ENCODE peak calls at places on chromosomes 2 and 18, in five cellular contexts. Y is K562, C is right lobe of liver, P is tibial artery, K is spleen. V is an unnamed sample. For H3K27me3, the result is how much of the 10 kb centered on the place peaks cover.

GRCh38 chr2:163878718-163879117 is 142.9 kb upstream of the FIGN start:
- DNase-seq in Y (peak), C (no peak), P (no peak), K (no peak), V (peak)

GRCh38 chr2:85259101-85259590 is 68.6 kb downstream of the TGOLN2 start:
- DNase-seq in Y (no peak), C (no peak), P (no peak), K (peak), V (peak)

GRCh38 chr2:232940724-232941123 is 70.7 kb downstream of the SNORC start:
- DNase-seq in Y (no peak), C (no peak), P (no peak), K (no peak), V (no peak)

GRCh38 chr2:63300835-63301234 is 250.2 kb downstream of the OTX1 start:
- DNase-seq in Y (no peak), C (no peak), P (no peak), K (no peak), V (no peak)

GRCh38 chr2:178796079-178796677 is 11.0 kb downstream of the TTN start:
- DNase-seq in Y (peak), C (no peak), P (no peak), K (no peak), V (peak)

GRCh38 chr18:52278191-52278590 is 61.8 kb upstream of the DCC start:
- DNase-seq in Y (no peak), C (no peak), P (no peak), K (no peak), V (no peak)

GRCh38 chr2:47017541-47017940 is 101.9 kb upstream of the MCFD2 start:
- DNase-seq in Y (no peak), C (no peak), P (no peak), K (no peak), V (no peak)

GRCh38 chr2:164260506-164260905 is 360.8 kb downstream of the GRB14 start:
- DNase-seq in Y (no peak), C (no peak), P (no peak), K (no peak), V (peak)

GRCh38 chr2:10427568-10427975 is 20.6 kb downstream of the ODC1 start:
- DNase-seq in Y (no peak), C (no peak), P (no peak), K (peak), V (no peak)

GRCh38 chr2:111030271-111030891 is 90.3 kb upstream of the BCL2L11 start:
- DNase-seq in Y (no peak), C (no peak), P (no peak), K (no peak), V (no peak)

GRCh38 chr2:220779918-220780317 is 792.2 kb downstream of the EPHA4 start:
- DNase-seq in Y (no peak), C (no peak), P (no peak), K (no peak), V (no peak)

GRCh38 chr2:4675295-4675694 is 971.9 kb downstream of the DCDC2C start:
- DNase-seq in Y (no peak), C (no peak), P (no peak), K (peak), V (no peak)

GRCh38 chr2:172101707-172102158 is 967 bp downstream of the DLX2 start:
- DNase-seq in Y (no peak), C (no peak), P (no peak), K (peak), V (no peak)

GRCh38 chr2:239371726-239372686 is 28.8 kb downstream of the HDAC4 start:
- DNase-seq in Y (no peak), C (no peak), P (no peak), K (peak), V (no peak)

GRCh38 chr18:45521777-45522176 is 93.5 kb upstream of the SLC14A2 start:
- DNase-seq in Y (no peak), C (no peak), P (peak), K (no peak), V (peak)

GRCh38 chr2:231604685-231605606 is 12.3 kb downstream of the TEX44 start:
- DNase-seq in Y (peak), C (peak), P (peak), K (peak), V (peak)

GRCh38 chr2:231601356-231602229 is 8.9 kb downstream of the TEX44 start:
- DNase-seq in Y (peak), C (peak), P (peak), K (peak), V (peak)

GRCh38 chr2:231604101-231604684 is 11.5 kb downstream of the TEX44 start:
- DNase-seq in Y (peak), C (peak), P (peak), K (peak), V (no peak)

GRCh38 chr2:231600619-231601355 is 8.1 kb downstream of the TEX44 start:
- DNase-seq in Y (no peak), C (no peak), P (no peak), K (no peak), V (no peak)

DNA sequence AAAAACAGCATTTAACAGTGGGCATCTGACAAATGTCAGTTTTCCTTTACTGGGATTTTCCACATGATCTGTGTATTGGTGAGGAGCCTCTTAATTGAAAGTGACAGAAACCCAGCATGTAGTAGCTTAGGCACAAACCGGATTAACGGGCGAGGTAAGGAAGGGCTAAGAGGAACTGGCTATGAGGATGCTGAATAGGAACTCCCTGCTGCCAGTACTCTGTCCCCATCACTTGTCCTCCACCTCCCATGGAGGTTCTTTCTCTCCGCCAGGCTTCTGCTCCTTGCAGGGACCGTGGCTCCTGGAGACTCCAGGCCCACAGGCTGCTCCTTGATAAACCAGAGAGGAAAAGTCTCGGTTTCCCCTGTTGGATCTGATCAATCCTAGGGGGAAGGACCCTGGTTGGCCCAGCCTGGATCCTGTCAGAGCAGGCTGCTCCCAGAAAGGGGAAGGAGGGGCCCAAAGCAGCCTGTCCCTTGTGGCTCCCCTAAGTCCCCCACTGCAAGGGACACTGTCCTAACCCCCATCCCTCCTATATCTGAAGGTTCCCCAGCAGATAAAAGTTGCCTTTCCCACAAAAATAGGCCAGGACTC is 10.3 kb downstream of the TEX44 start:
- DNase-seq in Y (no peak), C (no peak), P (no peak), K (no peak), V (no peak)
- H3K4me3 ChIP-seq in Y (no peak), C (no peak), P (no peak), K (no peak), V (no peak)

GRCh38 chr2:118817469-118817868 is 30.0 kb downstream of the EN1 start:
- DNase-seq in Y (no peak), C (no peak), P (no peak), K (no peak), V (no peak)

GRCh38 chr2:118815314-118815713 is 32.1 kb downstream of the EN1 start:
- DNase-seq in Y (no peak), C (no peak), P (no peak), K (no peak), V (no peak)

GRCh38 chr2:118814368-118814767 is 33.1 kb downstream of the EN1 start:
- DNase-seq in Y (no peak), C (no peak), P (no peak), K (no peak), V (no peak)

GRCh38 chr2:118815731-118816130 is 31.7 kb downstream of the EN1 start:
- DNase-seq in Y (no peak), C (no peak), P (no peak), K (no peak), V (no peak)

GRCh38 chr2:118816669-118817068 is 30.8 kb downstream of the EN1 start:
- DNase-seq in Y (no peak), C (no peak), P (no peak), K (no peak), V (no peak)
- H3K27me3 ChIP-seq in Y (under half), C (under half), P (under half), K (half or more), V (under half)

DNA sequence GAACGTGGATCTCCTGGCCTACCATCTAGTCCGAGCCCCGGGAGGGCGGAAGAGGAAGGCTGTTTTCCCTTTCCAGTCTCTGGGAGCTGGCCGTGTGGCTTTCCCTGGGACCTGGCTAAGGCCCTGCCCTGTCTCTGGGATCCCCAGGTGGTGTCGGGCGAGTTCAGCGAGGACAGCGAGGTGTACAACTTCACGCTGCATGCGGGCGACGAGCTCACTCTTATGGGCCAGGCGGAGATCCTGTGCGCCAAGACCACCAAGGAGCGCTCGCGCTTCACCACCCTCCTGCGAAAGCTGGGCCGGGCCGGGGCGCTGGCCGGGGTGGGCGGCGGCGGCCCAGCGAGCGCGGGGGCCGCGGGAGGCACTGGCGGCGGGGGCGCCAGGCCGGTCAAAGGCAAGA is 11.2 kb downstream of the GAREM2 start:
- DNase-seq in Y (peak), C (no peak), P (no peak), K (no peak), V (no peak)
- H3K4me3 ChIP-seq in Y (no peak), C (no peak), P (peak), K (peak), V (no peak)

GRCh38 chr2:56197816-56198215 is 14.0 kb downstream of the CCDC85A start:
- DNase-seq in Y (no peak), C (no peak), P (no peak), K (no peak), V (no peak)

GRCh38 chr2:56195563-56195962 is 11.8 kb downstream of the CCDC85A start:
- DNase-seq in Y (no peak), C (no peak), P (no peak), K (no peak), V (no peak)

GRCh38 chr2:56191617-56192016 is 7.8 kb downstream of the CCDC85A start:
- DNase-seq in Y (no peak), C (peak), P (no peak), K (no peak), V (peak)

GRCh38 chr2:56192664-56193305 is 9.0 kb downstream of the CCDC85A start:
- DNase-seq in Y (no peak), C (no peak), P (no peak), K (no peak), V (no peak)
- H3K27me3 ChIP-seq in Y (under half), C (under half), P (under half), K (under half), V (half or more)

DNA sequence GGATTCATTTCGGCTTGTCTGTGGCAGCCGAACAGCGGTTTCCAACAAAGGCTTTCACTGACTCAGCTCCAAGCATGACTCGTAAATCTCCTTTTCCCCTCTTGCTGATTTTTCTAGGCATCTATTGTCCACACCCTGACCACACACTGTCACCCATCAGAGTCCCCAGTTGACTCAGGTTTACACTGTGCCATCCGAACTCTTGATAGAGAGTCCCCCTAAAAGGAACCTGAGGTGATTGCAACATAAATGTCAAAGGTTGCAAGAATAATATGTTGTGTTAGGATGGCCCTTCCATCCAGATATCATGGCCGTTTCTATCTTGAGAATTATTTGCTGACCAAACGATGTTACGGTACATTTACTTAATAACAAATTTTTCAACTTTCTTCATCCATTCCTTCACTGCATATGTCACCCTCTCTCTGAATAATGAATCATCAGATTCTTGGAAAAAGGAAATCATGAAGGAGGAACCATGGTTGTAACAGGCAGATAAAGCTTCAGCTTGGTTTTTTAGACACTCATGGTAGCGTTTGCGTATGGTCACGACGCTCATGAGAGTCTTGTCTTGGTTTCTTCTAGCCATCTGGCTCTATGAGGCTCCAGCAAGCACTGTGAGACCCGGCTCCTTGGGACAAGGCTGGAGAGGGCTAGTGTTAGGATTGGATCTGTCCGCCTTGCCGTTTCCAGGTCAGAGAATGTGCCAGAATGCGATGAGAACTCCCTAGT is 72.1 kb downstream of the NPAS2 start:
- DNase-seq in Y (peak), C (no peak), P (no peak), K (no peak), V (no peak)
- H3K4me3 ChIP-seq in Y (no peak), C (no peak), P (no peak), K (no peak), V (no peak)

GRCh38 chr2:120463527-120463926 is 117.6 kb downstream of the INHBB start:
- DNase-seq in Y (no peak), C (no peak), P (no peak), K (peak), V (no peak)
- H3K27me3 ChIP-seq in Y (under half), C (under half), P (under half), K (under half), V (half or more)

DNA sequence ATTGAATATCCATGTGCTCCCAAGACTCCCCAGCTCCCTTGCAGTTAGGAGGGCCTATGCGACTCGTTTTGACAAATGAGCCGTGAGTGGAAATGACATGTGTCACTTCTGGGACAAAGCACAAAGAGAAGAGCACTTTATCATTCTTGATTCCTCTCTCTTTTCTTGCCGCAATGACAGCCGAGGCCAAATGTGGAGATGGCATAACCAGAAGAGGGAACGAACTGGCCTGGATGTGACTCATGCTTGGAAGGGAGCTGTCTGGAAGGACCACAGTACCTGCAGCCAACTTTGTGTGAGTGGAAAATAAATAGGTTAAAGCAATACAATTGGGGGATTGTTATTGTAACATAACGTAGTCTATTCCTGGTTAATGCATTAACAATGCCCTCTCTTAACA is 44.2 kb upstream of the ITSN2 start:
- DNase-seq in Y (no peak), C (no peak), P (no peak), K (no peak), V (peak)
- H3K4me3 ChIP-seq in Y (no peak), C (no peak), P (no peak), K (no peak), V (no peak)

GRCh38 chr2:70887208-70887549 is 48.5 kb upstream of the ATP6V1B1 start:
- DNase-seq in Y (no peak), C (no peak), P (no peak), K (no peak), V (no peak)
- H3K27me3 ChIP-seq in Y (under half), C (under half), P (under half), K (half or more), V (half or more)

GRCh38 chr2:88191722-88192042 is 21.5 kb downstream of the THNSL2 start:
- DNase-seq in Y (no peak), C (no peak), P (no peak), K (no peak), V (no peak)
- H3K4me3 ChIP-seq in Y (no peak), C (no peak), P (no peak), K (no peak), V (no peak)